ENCODE peak calls at places on chromosomes 13 and 19, in six cellular contexts. S is left ventricle myocardium inferior, T is suprapubic skin, A is nephron progenitor cell, Q is retinal pigment epithelial cell, P is OCI-LY7. X is an unnamed sample.

GRCh38 chr13:110676511-110677204 is 29.3 kb downstream of the CARS2 start:
- DNase-seq in S (no peak), T (no peak), A (no peak), Q (no peak), P (peak; percentile 61), X (no peak)

GRCh38 chr19:11539495-11540365 is 1.1 kb downstream of the CNN1 start:
- DNase-seq in S (peak; percentile 28), T (no peak), A (peak; percentile 41), Q (no peak), P (no peak), X (peak; percentile 40)

GRCh38 chr19:29805026-29805925 is 6.5 kb upstream of the CCNE1 start:
- DNase-seq in S (no peak), T (no peak), A (no peak), Q (no peak), P (no peak), X (no peak)

GRCh38 chr13:79775830-79776229 is 294.9 kb downstream of the NDFIP2 start:
- DNase-seq in S (no peak), T (no peak), A (no peak), Q (peak; percentile 76), P (no peak), X (no peak)

GRCh38 chr19:43148233-43148632 is 38.1 kb downstream of the PSG5 start:
- DNase-seq in S (no peak), T (no peak), A (no peak), Q (peak; percentile 89), P (no peak), X (no peak)

GRCh38 chr13:90177519-90177918 is 1170.0 kb upstream of the MIR17HG start:
- DNase-seq in S (no peak), T (no peak), A (no peak), Q (no peak), P (no peak), X (no peak)

GRCh38 chr13:45411631-45412030 is 6.5 kb downstream of the SLC25A30 start:
- DNase-seq in S (no peak), T (no peak), A (no peak), Q (no peak), P (no peak), X (no peak)

GRCh38 chr19:7926021-7926726 is at the start of gene CTXN1:
- DNase-seq in S (peak; percentile 71), T (no peak), A (peak; percentile 94), Q (no peak), P (peak; percentile 73), X (peak; percentile 91)

GRCh38 chr13:51803018-51803417 is 945 bp downstream of the DHRS12 start:
- DNase-seq in S (no peak), T (no peak), A (no peak), Q (no peak), P (no peak), X (no peak)

GRCh38 chr13:32211788-32212187 is 103.4 kb downstream of the ZAR1L start:
- DNase-seq in S (no peak), T (no peak), A (no peak), Q (no peak), P (no peak), X (no peak)

GRCh38 chr19:3249408-3249807 is 24.9 kb downstream of the CELF5 start:
- DNase-seq in S (no peak), T (no peak), A (no peak), Q (no peak), P (peak; percentile 37), X (peak; percentile 31)

GRCh38 chr19:42480335-42481095 is 37.8 kb upstream of the CXCL17 start:
- DNase-seq in S (no peak), T (no peak), A (no peak), Q (no peak), P (no peak), X (no peak)

GRCh38 chr13:45769072-45769471 is 67.0 kb downstream of the CBY2 start:
- DNase-seq in S (no peak), T (no peak), A (no peak), Q (no peak), P (no peak), X (no peak)

GRCh38 chr13:46489586-46490023 is 63.4 kb upstream of the LRCH1 start:
- DNase-seq in S (no peak), T (no peak), A (no peak), Q (peak; percentile 39), P (no peak), X (no peak)

GRCh38 chr13:75507027-75508001 is 25.3 kb upstream of the TBC1D4 start:
- DNase-seq in S (no peak), T (no peak), A (no peak), Q (no peak), P (no peak), X (no peak)

GRCh38 chr19:13022859-13023636 is 27.8 kb downstream of the NFIX start:
- DNase-seq in S (peak; percentile 87), T (peak; percentile 95), A (no peak), Q (no peak), P (no peak), X (no peak)

GRCh38 chr13:98274921-98275487 is 97.9 kb upstream of the RNF113B start:
- DNase-seq in S (no peak), T (no peak), A (no peak), Q (no peak), P (no peak), X (no peak)

GRCh38 chr19:56270676-56271075 is 1.9 kb upstream of the EDDM13 start:
- DNase-seq in S (no peak), T (no peak), A (no peak), Q (no peak), P (no peak), X (no peak)

GRCh38 chr19:16361926-16362325 is 37.3 kb downstream of the KLF2 start:
- DNase-seq in S (no peak), T (no peak), A (no peak), Q (no peak), P (no peak), X (no peak)

GRCh38 chr19:956747-957451 is 27.2 kb upstream of the WDR18 start:
- DNase-seq in S (no peak), T (no peak), A (no peak), Q (peak; percentile 19), P (no peak), X (peak; percentile 60)

GRCh38 chr13:23868521-23868920 is 20.7 kb downstream of the MIPEP start:
- DNase-seq in S (no peak), T (no peak), A (no peak), Q (no peak), P (no peak), X (no peak)

GRCh38 chr19:11420894-11421606 is 1.9 kb upstream of the RGL3 start:
- DNase-seq in S (peak; percentile 61), T (no peak), A (peak; percentile 58), Q (no peak), P (no peak), X (no peak)

GRCh38 chr13:113671066-113672001 is 4.3 kb downstream of the GRK1 start:
- DNase-seq in S (peak; percentile 11), T (peak; percentile 72), A (no peak), Q (no peak), P (no peak), X (peak; percentile 9)

DNA sequence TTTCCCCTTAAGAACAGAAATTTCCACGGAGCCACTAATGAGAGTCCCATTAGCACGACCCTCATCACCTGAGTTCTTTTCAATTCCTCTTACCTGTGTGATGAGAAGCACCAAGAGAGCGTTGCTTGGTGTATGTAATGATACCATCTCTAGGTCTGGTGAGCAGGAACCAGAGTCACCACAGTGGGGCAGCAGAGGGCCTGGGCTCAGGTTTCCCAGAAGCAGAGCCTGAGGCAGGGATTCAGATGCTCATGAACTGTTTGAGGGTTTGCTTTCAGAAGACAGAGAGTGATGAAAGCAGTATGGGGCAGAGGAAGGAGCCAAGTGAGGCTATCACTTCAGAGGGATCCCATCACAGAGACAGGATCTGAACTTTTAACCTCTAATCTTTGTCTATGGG is 3.1 kb upstream of the PTPRH start:
- DNase-seq in S (no peak), T (no peak), A (no peak), Q (no peak), P (peak; percentile 87), X (peak; percentile 49)
- TF ChIP-seq CTCF in S (no peak), T (no peak), A (no peak), Q (peak; percentile 27), P (peak; percentile 97), X (no peak)

DNA sequence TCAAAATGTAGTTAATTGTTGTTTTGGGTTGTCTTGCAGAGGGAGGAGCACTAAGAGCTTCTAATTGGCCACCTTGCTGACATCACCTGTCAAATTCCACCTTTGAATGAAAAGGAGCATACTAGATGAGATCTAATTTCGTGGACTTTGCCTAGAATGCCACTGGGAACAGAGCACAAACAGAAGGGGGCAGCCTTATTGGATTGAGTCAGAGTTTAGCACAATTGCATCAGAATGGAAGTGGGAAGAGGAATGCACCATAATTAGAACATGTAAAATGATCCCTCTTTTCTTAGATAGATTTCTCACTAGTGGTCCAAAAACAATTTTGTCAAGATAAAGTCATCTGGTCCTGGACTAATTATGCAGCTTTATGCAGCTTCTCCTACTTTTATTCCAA is 1552.2 kb downstream of the PCDH9 start:
- DNase-seq in S (no peak), T (no peak), A (no peak), Q (no peak), P (no peak), X (no peak)
- TF ChIP-seq CTCF in S (no peak), T (no peak), A (no peak), Q (no peak), P (no peak), X (no peak)

DNA sequence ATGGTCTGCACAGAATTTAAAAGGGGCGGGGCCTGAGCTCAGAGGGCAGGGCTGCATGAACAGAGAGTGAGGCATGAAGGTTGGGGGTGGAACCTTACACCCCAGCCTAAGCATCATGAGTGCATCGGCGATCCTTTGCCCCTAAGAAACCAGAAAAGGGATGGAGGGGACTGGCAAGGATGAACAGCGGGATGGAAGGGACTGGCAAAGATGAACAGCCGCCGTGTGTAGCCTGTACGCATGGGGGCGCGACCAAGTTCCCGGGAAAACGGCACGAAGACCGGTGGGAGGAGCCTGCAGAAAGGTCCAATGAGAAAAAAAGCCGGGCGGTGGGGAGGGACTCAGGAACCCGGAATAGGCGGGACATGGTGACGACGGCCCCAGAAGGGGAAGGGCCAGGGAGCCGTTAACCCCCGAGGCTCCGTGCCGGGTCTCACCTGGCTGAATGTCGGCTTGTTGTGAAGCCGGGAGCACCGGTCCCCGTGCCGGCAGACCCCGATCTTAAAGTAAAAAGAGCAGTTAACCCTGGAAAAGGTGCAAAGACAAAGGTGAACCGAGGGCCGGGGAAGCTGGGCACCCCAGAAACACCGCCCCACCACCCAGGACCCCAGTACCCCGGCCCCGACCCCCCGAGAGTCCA is 410 bp downstream of the U2AF1L4 start:
- DNase-seq in S (peak; percentile 95), T (peak; percentile 99), A (peak; percentile 91), Q (peak; percentile 83), P (peak; percentile 97), X (peak; percentile 95)
- TF ChIP-seq CTCF in S (peak; percentile 52), T (peak; percentile 27), A (no peak), Q (peak; percentile 59), P (peak; percentile 64), X (no peak)

GRCh38 chr19:51172223-51172622 is 30.1 kb downstream of the SIGLEC7 start:
- DNase-seq in S (no peak), T (no peak), A (no peak), Q (no peak), P (no peak), X (no peak)
- TF ChIP-seq CTCF in S (no peak), T (no peak), A (no peak), Q (no peak), P (no peak), X (no peak)

DNA sequence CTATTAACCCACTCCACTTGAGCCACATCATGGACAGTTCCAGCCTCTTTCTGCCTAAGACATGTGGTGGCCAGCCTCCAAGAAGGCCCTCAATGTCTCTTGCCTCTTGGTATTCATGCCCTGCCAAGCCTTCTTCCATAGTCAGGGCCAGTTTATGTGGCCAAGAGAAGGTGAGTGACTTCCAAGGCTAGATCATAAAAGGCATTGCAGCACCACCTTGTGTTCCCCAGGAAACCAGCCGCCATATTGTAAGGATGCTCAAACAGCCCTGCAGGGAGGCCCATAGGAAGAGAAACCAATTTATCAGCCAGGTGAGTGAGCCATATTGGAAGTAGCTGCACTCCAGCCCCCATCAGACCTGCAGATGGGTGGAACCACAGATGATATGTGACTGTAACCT is 12.3 kb upstream of the DNMT1 start:
- DNase-seq in S (no peak), T (no peak), A (no peak), Q (no peak), P (no peak), X (no peak)
- TF ChIP-seq CTCF in S (no peak), T (no peak), A (no peak), Q (no peak), P (peak; percentile 30), X (no peak)